ENCODE peak calls at places on chromosome 2, in four cellular contexts. E is K562, T is GM12878, S is H1. X is an unnamed sample.

GRCh38 chr2:24834733-24835395 is 41.6 kb downstream of the CENPO start:
- DNase-seq in E (no peak), T (no peak), S (no peak), X (no peak)

GRCh38 chr2:119283873-119284331 is 60.3 kb downstream of the STEAP3 start:
- DNase-seq in E (no peak), T (no peak), S (no peak), X (peak)

GRCh38 chr2:195769975-195770374 is 112.9 kb downstream of the SLC39A10 start:
- DNase-seq in E (no peak), T (no peak), S (no peak), X (peak)

GRCh38 chr2:37181726-37182684 is 6.5 kb downstream of the SULT6B1 start:
- DNase-seq in E (no peak), T (no peak), S (no peak), X (peak)

GRCh38 chr2:69694894-69695849 is 46.8 kb upstream of the ANXA4 start:
- DNase-seq in E (no peak), T (no peak), S (no peak), X (peak)

GRCh38 chr2:138501427-138502252 is at the start of gene SPOPL:
- DNase-seq in E (peak), T (no peak), S (peak), X (peak)

GRCh38 chr2:143841935-143842334 is 678.0 kb downstream of the ZEB2 start:
- DNase-seq in E (no peak), T (no peak), S (no peak), X (peak)

GRCh38 chr2:7745369-7745768 is 828.2 kb downstream of the RNF144A start:
- DNase-seq in E (no peak), T (no peak), S (no peak), X (no peak)

GRCh38 chr2:166675553-166675952 is 181.5 kb upstream of the SCN7A start:
- DNase-seq in E (no peak), T (no peak), S (no peak), X (no peak)

GRCh38 chr2:135997380-135997779 is 12.0 kb upstream of the DARS1 start:
- DNase-seq in E (no peak), T (no peak), S (peak), X (no peak)

GRCh38 chr2:1770566-1771380 is 26.5 kb upstream of the PXDN start:
- DNase-seq in E (no peak), T (no peak), S (no peak), X (no peak)

DNA sequence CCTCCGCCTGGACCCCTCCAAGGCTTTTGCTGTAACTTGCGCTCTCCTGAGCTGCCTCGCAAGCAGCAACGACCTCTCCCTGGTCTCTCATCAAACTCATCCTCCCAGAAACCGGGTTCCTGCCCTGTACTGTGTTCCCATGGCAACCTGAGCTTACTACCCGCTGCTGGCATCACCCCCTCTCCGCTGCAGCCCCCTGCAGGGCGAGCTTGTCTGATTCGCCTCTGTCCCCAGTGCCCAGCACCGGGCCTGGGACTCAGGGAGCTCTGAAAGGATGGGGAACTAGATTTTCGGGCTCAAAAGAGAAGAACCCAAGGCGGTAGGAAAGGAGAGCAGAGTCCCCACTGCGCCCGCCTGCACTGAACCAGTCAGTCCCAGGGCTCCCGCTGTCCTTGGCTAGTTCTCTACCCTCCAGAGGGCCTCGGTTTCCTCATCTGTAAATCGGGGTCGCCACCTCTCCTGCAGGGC is 452 bp downstream of the HS1BP3 start:
- DNase-seq in E (no peak), T (no peak), S (no peak), X (peak)
- TF ChIP-seq CHD1 in E (no peak), T (no peak), S (no peak), X (no peak)

DNA sequence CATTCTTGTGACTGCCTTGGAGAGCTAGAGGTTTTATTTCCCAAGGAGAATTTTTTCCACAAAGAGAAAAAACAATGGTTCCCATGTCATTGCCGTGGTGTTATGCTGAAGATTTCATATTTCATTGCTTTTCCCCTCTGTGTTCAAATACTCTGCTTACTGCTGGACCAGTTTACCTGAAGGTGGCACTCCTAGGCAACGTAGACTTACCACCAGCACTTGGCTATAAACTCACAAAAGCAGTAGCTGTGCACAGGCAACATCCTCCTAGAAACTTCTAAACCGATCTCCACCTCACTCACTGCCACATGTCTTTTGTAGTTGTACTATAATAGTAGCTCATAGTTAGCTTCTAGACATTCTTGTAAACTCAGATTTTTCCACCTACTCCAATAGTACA is 1319.7 kb upstream of the CRIM1 start:
- DNase-seq in E (no peak), T (no peak), S (no peak), X (no peak)
- TF ChIP-seq CHD1 in E (no peak), T (no peak), S (no peak), X (no peak)

DNA sequence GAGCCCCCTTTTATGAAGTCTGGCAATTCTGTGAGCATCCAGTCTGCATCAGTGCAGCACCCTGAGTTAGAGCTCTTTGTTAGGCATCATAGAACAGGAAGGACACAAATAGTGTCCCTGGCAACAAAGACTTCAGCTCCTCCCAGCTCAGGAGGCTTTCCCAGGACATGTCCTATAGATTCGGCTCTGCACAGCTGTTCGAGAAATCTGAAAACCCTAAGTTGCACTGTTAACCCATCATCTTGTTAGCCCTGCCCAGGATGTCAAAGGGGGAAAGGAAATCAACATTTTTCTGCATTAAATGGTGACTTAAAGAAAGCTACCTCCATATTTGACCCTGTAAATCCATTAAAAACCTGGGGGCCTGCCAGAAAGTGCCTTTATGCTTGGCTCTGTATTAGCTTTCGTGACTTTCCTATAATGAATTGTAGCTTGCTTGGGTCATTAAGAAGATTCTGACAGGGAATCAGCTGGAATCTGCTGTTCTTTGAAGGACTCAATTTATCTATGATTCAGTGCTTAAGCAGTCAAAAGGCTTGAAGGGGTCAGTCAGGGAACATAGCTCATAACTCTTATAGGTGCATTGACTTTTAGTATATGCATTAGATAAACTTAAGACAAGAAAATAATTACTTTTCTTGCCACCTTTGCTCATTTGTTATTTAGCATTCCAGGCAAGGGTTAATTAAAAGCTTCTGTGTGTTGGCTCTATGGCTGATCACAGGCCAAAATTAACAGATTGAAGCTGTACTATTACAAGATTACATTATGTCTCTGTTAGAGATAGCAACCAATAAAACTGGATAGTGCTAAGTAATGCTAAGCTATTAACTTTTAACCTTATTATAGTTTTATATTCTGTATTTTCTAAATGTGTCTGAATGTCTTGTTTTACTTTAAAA is 20.6 kb downstream of the ERMN start:
- DNase-seq in E (no peak), T (no peak), S (no peak), X (peak)
- TF ChIP-seq CHD1 in E (no peak), T (no peak), S (no peak), X (no peak)

GRCh38 chr2:176493909-176494308 is 224.7 kb downstream of the MTX2 start:
- DNase-seq in E (no peak), T (no peak), S (no peak), X (no peak)
- TF ChIP-seq CHD1 in E (no peak), T (no peak), S (no peak), X (no peak)

DNA sequence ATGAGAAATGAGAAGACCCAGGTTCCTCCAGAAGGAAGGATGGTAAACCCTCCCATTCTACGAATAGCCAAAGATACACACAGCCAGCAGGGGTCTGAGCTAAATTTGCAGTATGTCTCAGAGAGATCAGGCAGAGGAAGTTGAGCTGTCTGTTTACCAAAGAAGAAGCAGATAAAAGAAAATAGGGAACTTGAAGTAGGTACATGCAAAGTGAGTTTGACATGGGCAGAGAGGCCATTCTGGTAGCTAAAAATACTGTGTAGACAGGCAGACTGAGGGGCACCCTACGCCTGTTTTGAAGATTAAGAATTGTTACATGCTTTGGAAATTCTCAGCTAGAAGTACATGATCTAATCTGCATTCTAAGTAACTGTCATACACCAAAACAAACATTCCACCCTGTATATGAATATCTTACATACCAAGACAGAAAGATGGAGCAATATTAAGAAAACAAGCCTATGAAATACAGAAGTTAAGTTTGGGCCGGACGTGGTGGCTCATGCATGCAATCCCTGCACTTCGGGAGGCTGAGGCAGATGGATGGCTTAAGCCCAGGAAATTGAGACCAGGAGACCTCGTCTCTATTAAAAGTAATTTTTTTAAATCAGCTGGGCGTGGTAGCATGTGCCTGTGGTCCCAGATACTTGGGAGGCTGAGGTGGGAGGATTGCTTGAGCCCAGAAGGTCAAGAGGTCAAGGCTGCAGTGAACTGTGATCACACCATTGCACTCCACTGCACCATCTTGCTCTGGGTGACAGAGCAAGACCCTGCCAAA is 157.9 kb downstream of the ANKRD44 start:
- DNase-seq in E (no peak), T (peak), S (no peak), X (peak)
- TF ChIP-seq CHD1 in E (no peak), T (no peak), S (no peak), X (no peak)

GRCh38 chr2:86214503-86214832 is 15.2 kb downstream of the MRPL35 start:
- DNase-seq in E (no peak), T (no peak), S (no peak), X (no peak)

GRCh38 chr2:86213699-86214502 is 14.6 kb downstream of the MRPL35 start:
- DNase-seq in E (peak), T (no peak), S (no peak), X (peak)

GRCh38 chr2:86213056-86213455 is 13.8 kb downstream of the MRPL35 start:
- DNase-seq in E (no peak), T (no peak), S (no peak), X (no peak)

GRCh38 chr2:86211796-86212188 is 12.5 kb downstream of the MRPL35 start:
- DNase-seq in E (no peak), T (no peak), S (no peak), X (no peak)

GRCh38 chr2:86211033-86211795 is 12.0 kb downstream of the MRPL35 start:
- DNase-seq in E (no peak), T (no peak), S (no peak), X (no peak)
- TF ChIP-seq CHD1 in E (no peak), T (no peak), S (no peak), X (no peak)

GRCh38 chr2:67600946-67601345 is 203.8 kb downstream of the ETAA1 start:
- DNase-seq in E (no peak), T (no peak), S (no peak), X (peak)
- TF ChIP-seq CHD1 in E (no peak), T (no peak), S (no peak), X (no peak)

GRCh38 chr2:186862869-186863709 is 14.1 kb upstream of the ZSWIM2 start:
- DNase-seq in E (peak), T (no peak), S (no peak), X (peak)
- TF ChIP-seq CHD1 in E (no peak), T (no peak), S (no peak), X (no peak)

GRCh38 chr2:210072922-210073509 is 70.6 kb downstream of the RPE start:
- DNase-seq in E (peak), T (no peak), S (no peak), X (peak)
- TF ChIP-seq CHD1 in E (no peak), T (no peak), S (no peak), X (no peak)

X was measured in IMR-90.